ENCODE peak calls at places on chromosomes 4 and X, in five cellular contexts. T, W, X, Q and B are unnamed samples.

GRCh38 chr4:65918217-65918616 is 247.9 kb upstream of the EPHA5 start:
- DNase-seq in T (no peak), W (no peak), X (peak; percentile 40), Q (no peak), B (no peak)

GRCh38 chr4:48269861-48270515 is 350 bp upstream of the TEC start:
- DNase-seq in T (peak; percentile 97), W (peak; percentile 77), X (peak; percentile 46), Q (peak; percentile 76), B (peak; percentile 80)

GRCh38 chr4:167032876-167033275 is 201.4 kb downstream of the SPOCK3 start:
- DNase-seq in T (no peak), W (no peak), X (peak; percentile 16), Q (no peak), B (no peak)

GRCh38 chr4:74267998-74268606 is 40.2 kb upstream of the EPGN start:
- DNase-seq in T (no peak), W (no peak), X (peak; percentile 85), Q (no peak), B (peak; percentile 34)

GRCh38 chr4:152100378-152101201 is 339.8 kb upstream of the GATB start:
- DNase-seq in T (peak; percentile 38), W (peak; percentile 91), X (no peak), Q (no peak), B (no peak)

GRCh38 chr4:10106421-10107039 is 10.1 kb downstream of the WDR1 start:
- DNase-seq in T (peak; percentile 62), W (peak; percentile 49), X (peak; percentile 97), Q (peak; percentile 86), B (peak; percentile 85)

GRCh38 chrX:17590892-17591740 is 146.2 kb upstream of the SCML1 start:
- DNase-seq in T (peak; percentile 59), W (no peak), X (peak; percentile 67), Q (peak; percentile 28), B (peak; percentile 56)

GRCh38 chrX:148865237-148865636 is 364.8 kb downstream of the AFF2 start:
- DNase-seq in T (no peak), W (no peak), X (no peak), Q (no peak), B (no peak)

GRCh38 chr4:150368667-150369066 is 213.3 kb upstream of the MAB21L2 start:
- DNase-seq in T (no peak), W (no peak), X (no peak), Q (no peak), B (no peak)

GRCh38 chr4:137651128-137651527 is 118.8 kb upstream of the PCDH18 start:
- DNase-seq in T (no peak), W (no peak), X (peak; percentile 76), Q (no peak), B (peak; percentile 71)

GRCh38 chrX:72097081-72097480 is 34.6 kb downstream of the RTL5 start:
- DNase-seq in T (no peak), W (no peak), X (no peak), Q (no peak), B (no peak)

GRCh38 chr4:145734576-145735329 is 54.8 kb downstream of the C4orf51 start:
- DNase-seq in T (peak; percentile 61), W (no peak), X (peak; percentile 99), Q (peak; percentile 45), B (peak; percentile 98)

GRCh38 chr4:56783986-56784385 is 37.5 kb downstream of the SPINK2 start:
- DNase-seq in T (no peak), W (no peak), X (peak; percentile 49), Q (no peak), B (no peak)

DNA sequence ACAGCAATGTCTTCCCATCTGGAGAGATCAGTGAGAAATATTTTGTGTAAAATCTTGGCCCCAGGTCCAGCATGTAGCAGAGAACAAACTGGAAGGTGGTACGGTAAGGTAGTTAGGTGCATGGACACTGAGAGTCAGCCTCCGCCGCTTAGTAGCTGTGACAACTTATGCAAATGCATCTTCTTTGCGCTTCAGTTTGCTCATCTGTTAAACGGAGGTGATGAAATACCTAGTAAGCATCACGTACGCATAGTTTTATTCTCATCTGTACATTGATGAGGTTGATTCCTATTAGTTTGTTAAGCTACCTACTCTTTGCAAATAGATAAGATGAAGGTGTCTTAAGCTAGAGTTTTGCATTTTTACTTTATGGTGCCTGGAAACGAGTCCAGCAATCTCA is 80.0 kb upstream of the MSX1 start:
- DNase-seq in T (no peak), W (no peak), X (no peak), Q (no peak), B (no peak)
- H3K27ac ChIP-seq in T (no peak overlapping the region), W (no peak overlapping the region), X (no peak overlapping the region), Q (no peak overlapping the region), B (no peak overlapping the region)

GRCh38 chrX:153667931-153668396 is 5.6 kb downstream of the PNCK start:
- DNase-seq in T (peak; percentile 82), W (peak; percentile 71), X (peak; percentile 24), Q (peak; percentile 81), B (peak; percentile 60)
- H3K4me3 ChIP-seq in T (no peak overlapping the region), W (no peak overlapping the region), X (no peak overlapping the region), Q (peak overlapping the region; percentile 35), B (no peak overlapping the region)

GRCh38 chr4:98641393-98641792 is 17.0 kb downstream of the TSPAN5 start:
- DNase-seq in T (no peak), W (no peak), X (no peak), Q (no peak), B (no peak)

GRCh38 chr4:98642991-98643426 is 15.4 kb downstream of the TSPAN5 start:
- DNase-seq in T (no peak), W (no peak), X (peak; percentile 81), Q (peak; percentile 25), B (no peak)

GRCh38 chr4:98645527-98645926 is 12.9 kb downstream of the TSPAN5 start:
- DNase-seq in T (no peak), W (no peak), X (no peak), Q (no peak), B (no peak)

GRCh38 chr4:98641906-98642668 is 16.3 kb downstream of the TSPAN5 start:
- DNase-seq in T (no peak), W (no peak), X (no peak), Q (no peak), B (no peak)

GRCh38 chr4:98643760-98644159 is 14.7 kb downstream of the TSPAN5 start:
- DNase-seq in T (no peak), W (peak; percentile 22), X (no peak), Q (no peak), B (no peak)
- H3K4me1 ChIP-seq in T (no peaks in the 10 kb centered on the region), W (peaks cover 67% of the 10 kb centered on the region), X (peaks cover 34% of the 10 kb centered on the region), Q (peaks cover 33% of the 10 kb centered on the region), B (peaks cover 8% of the 10 kb centered on the region)

GRCh38 chr4:4521069-4521468 is 20.8 kb downstream of the STX18 start:
- DNase-seq in T (no peak), W (no peak), X (no peak), Q (no peak), B (no peak)

GRCh38 chr4:4524364-4524763 is 17.5 kb downstream of the STX18 start:
- DNase-seq in T (no peak), W (peak; percentile 26), X (no peak), Q (no peak), B (no peak)

GRCh38 chr4:4521767-4522166 is 20.1 kb downstream of the STX18 start:
- DNase-seq in T (no peak), W (no peak), X (no peak), Q (no peak), B (peak; percentile 9)

GRCh38 chr4:4519296-4519898 is 22.5 kb downstream of the STX18 start:
- DNase-seq in T (no peak), W (no peak), X (no peak), Q (peak; percentile 10), B (no peak)

DNA sequence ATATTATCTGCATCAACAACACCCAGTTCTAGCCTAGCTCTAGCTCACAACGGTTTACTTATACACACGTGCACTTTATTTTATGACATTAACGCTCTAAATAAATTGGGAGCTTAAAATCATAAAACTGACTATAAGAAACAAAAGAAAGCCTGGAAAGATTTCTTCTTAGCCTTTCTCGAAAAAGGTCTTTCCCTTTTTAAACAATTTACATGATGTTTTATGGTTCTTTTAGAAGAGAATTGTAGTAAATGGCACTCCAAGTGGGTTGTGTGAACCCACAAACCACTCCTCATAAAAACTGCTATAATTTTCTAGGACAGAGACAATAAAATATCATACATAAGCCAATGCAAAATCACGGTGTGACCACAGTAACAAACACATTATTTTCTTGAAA is 23.1 kb downstream of the STX18 start:
- DNase-seq in T (no peak), W (no peak), X (no peak), Q (no peak), B (no peak)
- H3K27ac ChIP-seq in T (no peak overlapping the region), W (no peak overlapping the region), X (no peak overlapping the region), Q (no peak overlapping the region), B (no peak overlapping the region)

DNA sequence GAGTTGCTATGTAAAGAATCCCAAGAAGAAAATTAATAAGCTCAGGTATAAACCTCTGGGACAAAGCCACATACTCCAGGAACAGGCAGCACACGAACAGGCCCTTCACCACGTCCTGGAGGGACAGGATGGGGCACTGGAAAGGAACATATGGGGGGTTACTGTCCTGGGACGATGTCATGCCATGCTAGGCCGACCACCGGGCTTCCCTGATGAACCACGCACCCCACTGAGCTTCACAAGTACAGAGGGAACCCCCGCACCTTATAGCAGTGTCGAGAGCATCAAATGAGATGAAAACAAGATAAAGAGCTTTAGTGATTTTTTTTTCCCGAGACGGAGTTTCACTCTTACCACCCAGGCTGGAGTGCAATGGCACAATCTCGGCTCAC is 19.1 kb downstream of the NOP14 start:
- DNase-seq in T (no peak), W (no peak), X (no peak), Q (no peak), B (no peak)
- H3K4me3 ChIP-seq in T (no peak overlapping the region), W (no peak overlapping the region), X (no peak overlapping the region), Q (no peak overlapping the region), B (no peak overlapping the region)

GRCh38 chr4:42603865-42604264 is 53.0 kb downstream of the ATP8A1 start:
- DNase-seq in T (no peak), W (no peak), X (no peak), Q (no peak), B (no peak)
- H3K4me1 ChIP-seq in T (no peaks in the 10 kb centered on the region), W (no peaks in the 10 kb centered on the region), X (no peaks in the 10 kb centered on the region), Q (no peaks in the 10 kb centered on the region), B (no peaks in the 10 kb centered on the region)

DNA sequence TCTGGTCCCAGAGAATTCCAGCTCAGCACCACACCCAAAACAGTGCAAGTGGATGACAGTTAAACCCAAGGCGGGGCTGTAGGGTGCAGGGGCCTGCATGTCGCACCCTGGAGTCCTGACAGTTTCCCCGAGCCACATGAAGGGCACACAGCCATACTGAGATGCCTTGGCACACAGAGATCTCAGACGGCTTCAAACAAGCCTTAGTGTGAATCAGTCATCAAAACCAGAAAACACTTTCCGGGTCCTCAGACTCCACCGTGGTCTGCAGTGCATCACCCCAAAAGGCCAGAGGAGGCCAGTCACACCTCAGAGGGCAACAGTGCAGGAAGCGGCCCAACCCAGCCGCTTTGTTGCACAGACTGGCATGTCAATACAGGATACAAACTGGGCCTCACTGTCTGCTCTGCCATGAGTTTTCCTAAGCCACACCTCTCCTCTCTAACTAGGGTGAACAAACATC is 64.6 kb upstream of the ENPP6 start:
- DNase-seq in T (peak; percentile 65), W (peak; percentile 39), X (no peak), Q (no peak), B (no peak)
- H3K27ac ChIP-seq in T (peak overlapping the region; percentile 81), W (peak overlapping the region; percentile 13), X (no peak overlapping the region), Q (no peak overlapping the region), B (no peak overlapping the region)

GRCh38 chrX:155718964-155719586 is 106.3 kb upstream of the TMLHE start:
- DNase-seq in T (no peak), W (no peak), X (no peak), Q (no peak), B (no peak)
- H3K4me3 ChIP-seq in T (no peak overlapping the region), W (no peak overlapping the region), X (no peak overlapping the region), Q (no peak overlapping the region), B (no peak overlapping the region)